ENCODE peak calls at places on chromosomes 7 and 10, in seven cellular contexts. One of them, this sample, is unnamed.
A peak's percentile ranks its signal among the peaks of the same experiment; 100 is the strongest.

GRCh38 chr10:79405995-79406515 is 39.4 kb downstream of the ZCCHC24 start:
- DNase-seq in tibial nerve: no peak
- DNase-seq in GM23248: no peak
- DNase-seq in heart right ventricle: no peak
- DNase-seq in esophagus squamous epithelium: no peak
- DNase-seq in left lung: no peak
- DNase-seq in Peyer's patch: no peak
- DNase-seq in this sample: no peak

GRCh38 chr7:98223351-98223897 is 12.2 kb downstream of the BHLHA15 start:
- DNase-seq in heart right ventricle: no peak
- DNase-seq in left lung: no peak
- DNase-seq in tibial nerve: no peak
- DNase-seq in esophagus squamous epithelium: no peak
- DNase-seq in Peyer's patch: no peak
- DNase-seq in GM23248: no peak
- DNase-seq in this sample: no peak

GRCh38 chr7:20323587-20323986 is 7.1 kb upstream of the ITGB8 start:
- DNase-seq in GM23248: peak; percentile 2
- DNase-seq in left lung: no peak
- DNase-seq in heart right ventricle: no peak
- DNase-seq in Peyer's patch: no peak
- DNase-seq in tibial nerve: no peak
- DNase-seq in esophagus squamous epithelium: no peak
- DNase-seq in this sample: no peak

GRCh38 chr10:127532193-127532592 is 16.9 kb upstream of the NPS start:
- DNase-seq in GM23248: no peak
- DNase-seq in Peyer's patch: no peak
- DNase-seq in esophagus squamous epithelium: no peak
- DNase-seq in left lung: no peak
- DNase-seq in tibial nerve: no peak
- DNase-seq in heart right ventricle: no peak
- DNase-seq in this sample: no peak

GRCh38 chr10:71068811-71069411 is 143.5 kb upstream of the UNC5B start:
- DNase-seq in tibial nerve: no peak
- DNase-seq in Peyer's patch: no peak
- DNase-seq in esophagus squamous epithelium: no peak
- DNase-seq in GM23248: peak; percentile 70
- DNase-seq in left lung: no peak
- DNase-seq in heart right ventricle: peak; percentile 67
- DNase-seq in this sample: no peak

GRCh38 chr10:103445767-103446567 is 6.2 kb downstream of the CALHM2 start:
- DNase-seq in left lung: no peak
- DNase-seq in tibial nerve: peak; percentile 79
- DNase-seq in heart right ventricle: peak; percentile 82
- DNase-seq in GM23248: peak; percentile 87
- DNase-seq in Peyer's patch: no peak
- DNase-seq in esophagus squamous epithelium: no peak
- DNase-seq in this sample: peak; percentile 33

GRCh38 chr10:67036808-67037207 is 111.0 kb downstream of the LRRTM3 start:
- DNase-seq in left lung: no peak
- DNase-seq in GM23248: no peak
- DNase-seq in heart right ventricle: no peak
- DNase-seq in Peyer's patch: no peak
- DNase-seq in tibial nerve: no peak
- DNase-seq in esophagus squamous epithelium: no peak
- DNase-seq in this sample: no peak

GRCh38 chr7:112745635-112746034 is 44.6 kb downstream of the TMEM168 start:
- DNase-seq in esophagus squamous epithelium: no peak
- DNase-seq in left lung: no peak
- DNase-seq in GM23248: no peak
- DNase-seq in heart right ventricle: no peak
- DNase-seq in tibial nerve: no peak
- DNase-seq in Peyer's patch: no peak
- DNase-seq in this sample: no peak

GRCh38 chr7:24820730-24821044 is 63.4 kb upstream of the GSDME start:
- DNase-seq in GM23248: no peak
- DNase-seq in esophagus squamous epithelium: no peak
- DNase-seq in heart right ventricle: no peak
- DNase-seq in tibial nerve: peak; percentile 35
- DNase-seq in left lung: no peak
- DNase-seq in Peyer's patch: no peak
- DNase-seq in this sample: no peak

GRCh38 chr10:132836832-132837540 is 51.0 kb upstream of the NKX6-2 start:
- DNase-seq in GM23248: peak; percentile 68
- DNase-seq in heart right ventricle: no peak
- DNase-seq in left lung: no peak
- DNase-seq in Peyer's patch: peak; percentile 53
- DNase-seq in tibial nerve: no peak
- DNase-seq in esophagus squamous epithelium: no peak
- DNase-seq in this sample: peak; percentile 26

GRCh38 chr7:79880312-79880711 is 254.3 kb upstream of the GNAI1 start:
- DNase-seq in heart right ventricle: no peak
- DNase-seq in Peyer's patch: no peak
- DNase-seq in GM23248: no peak
- DNase-seq in esophagus squamous epithelium: no peak
- DNase-seq in left lung: no peak
- DNase-seq in tibial nerve: no peak
- DNase-seq in this sample: no peak

GRCh38 chr7:45702751-45703150 is 128.6 kb downstream of the ADCY1 start:
- DNase-seq in left lung: no peak
- DNase-seq in tibial nerve: no peak
- DNase-seq in Peyer's patch: no peak
- DNase-seq in GM23248: no peak
- DNase-seq in heart right ventricle: no peak
- DNase-seq in esophagus squamous epithelium: no peak
- DNase-seq in this sample: no peak

GRCh38 chr7:129919492-129919891 is 33.3 kb downstream of the UBE2H start:
- DNase-seq in esophagus squamous epithelium: no peak
- DNase-seq in Peyer's patch: no peak
- DNase-seq in GM23248: no peak
- DNase-seq in heart right ventricle: no peak
- DNase-seq in tibial nerve: no peak
- DNase-seq in left lung: no peak
- DNase-seq in this sample: no peak

GRCh38 chr7:137983308-137984008 is 18.4 kb downstream of the CREB3L2 start:
- DNase-seq in esophagus squamous epithelium: no peak
- DNase-seq in GM23248: no peak
- DNase-seq in tibial nerve: no peak
- DNase-seq in heart right ventricle: peak; percentile 56
- DNase-seq in Peyer's patch: no peak
- DNase-seq in left lung: no peak
- DNase-seq in this sample: peak; percentile 28

GRCh38 chr10:35584946-35585345 is 20.2 kb upstream of the GJD4 start:
- DNase-seq in GM23248: no peak
- DNase-seq in tibial nerve: no peak
- DNase-seq in left lung: no peak
- DNase-seq in esophagus squamous epithelium: no peak
- DNase-seq in heart right ventricle: no peak
- DNase-seq in Peyer's patch: no peak
- DNase-seq in this sample: no peak

GRCh38 chr10:98295907-98296306 is 27.9 kb upstream of the LOXL4 start:
- DNase-seq in esophagus squamous epithelium: no peak
- DNase-seq in heart right ventricle: no peak
- DNase-seq in tibial nerve: no peak
- DNase-seq in left lung: no peak
- DNase-seq in GM23248: peak; percentile 80
- DNase-seq in Peyer's patch: no peak
- DNase-seq in this sample: no peak

GRCh38 chr10:70475661-70476060 is 2.9 kb upstream of the PALD1 start:
- DNase-seq in left lung: no peak
- DNase-seq in esophagus squamous epithelium: no peak
- DNase-seq in Peyer's patch: no peak
- DNase-seq in heart right ventricle: no peak
- DNase-seq in tibial nerve: no peak
- DNase-seq in GM23248: no peak
- DNase-seq in this sample: no peak

GRCh38 chr7:90995996-90996395 is 268.2 kb upstream of the FZD1 start:
- DNase-seq in Peyer's patch: no peak
- DNase-seq in tibial nerve: no peak
- DNase-seq in GM23248: no peak
- DNase-seq in heart right ventricle: no peak
- DNase-seq in esophagus squamous epithelium: no peak
- DNase-seq in left lung: no peak
- DNase-seq in this sample: no peak

GRCh38 chr10:3829193-3830050 is 44.4 kb upstream of the KLF6 start:
- DNase-seq in left lung: no peak
- DNase-seq in tibial nerve: no peak
- DNase-seq in Peyer's patch: no peak
- DNase-seq in esophagus squamous epithelium: no peak
- DNase-seq in GM23248: no peak
- DNase-seq in heart right ventricle: no peak
- DNase-seq in this sample: no peak

GRCh38 chr10:75466016-75466415 is 34.6 kb downstream of the LRMDA start:
- DNase-seq in Peyer's patch: no peak
- DNase-seq in GM23248: no peak
- DNase-seq in left lung: no peak
- DNase-seq in esophagus squamous epithelium: no peak
- DNase-seq in tibial nerve: no peak
- DNase-seq in heart right ventricle: no peak
- DNase-seq in this sample: no peak

GRCh38 chr10:64637939-64638338 is 1116.7 kb downstream of the REEP3 start:
- DNase-seq in heart right ventricle: no peak
- DNase-seq in GM23248: no peak
- DNase-seq in Peyer's patch: no peak
- DNase-seq in esophagus squamous epithelium: no peak
- DNase-seq in left lung: no peak
- DNase-seq in tibial nerve: no peak
- DNase-seq in this sample: no peak

GRCh38 chr10:79380918-79381775 is 33.9 kb downstream of the PPIF start:
- DNase-seq in GM23248: peak; percentile 44
- DNase-seq in tibial nerve: no peak
- DNase-seq in left lung: peak; percentile 33
- DNase-seq in esophagus squamous epithelium: no peak
- DNase-seq in Peyer's patch: no peak
- DNase-seq in heart right ventricle: no peak
- DNase-seq in this sample: no peak

DNA sequence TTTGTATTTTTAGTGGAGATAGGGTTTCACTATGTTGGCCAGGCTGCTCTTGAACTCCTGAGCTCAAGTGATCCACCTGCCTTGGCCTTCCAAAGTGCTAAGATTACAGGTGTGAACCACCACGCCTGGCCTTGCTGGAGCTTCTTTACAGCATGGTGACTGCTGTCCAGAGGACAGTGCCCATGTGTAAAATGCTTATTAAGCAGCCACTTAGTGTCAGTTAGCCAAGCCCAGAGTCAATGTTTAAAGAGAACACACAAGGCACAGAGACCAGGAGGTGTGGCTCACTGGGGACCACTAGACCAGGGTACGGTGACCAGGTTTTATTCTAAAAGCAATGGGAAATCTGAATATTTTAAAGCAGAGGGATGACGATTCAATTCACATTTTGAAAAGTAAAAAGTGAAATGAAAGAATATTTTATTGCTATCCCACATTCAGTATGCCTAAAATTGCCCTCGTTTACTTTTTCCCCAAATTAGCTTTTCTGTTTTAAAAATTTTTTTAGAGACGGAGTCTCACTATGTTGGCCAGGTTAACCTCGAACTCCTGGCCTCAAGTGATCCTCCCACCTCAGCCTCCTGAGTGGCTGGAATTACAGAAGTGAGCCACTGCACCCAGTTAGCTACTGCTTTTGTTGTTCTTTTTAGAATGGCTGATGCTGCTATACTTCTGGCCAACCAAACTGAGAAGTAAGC is 172.8 kb downstream of the NRP1 start:
- DNase-seq in heart right ventricle: no peak
- DNase-seq in esophagus squamous epithelium: no peak
- DNase-seq in Peyer's patch: no peak
- DNase-seq in left lung: no peak
- DNase-seq in GM23248: no peak
- DNase-seq in tibial nerve: no peak
- DNase-seq in this sample: no peak
- H3K27ac ChIP-seq in heart right ventricle: no peak overlapping the region
- H3K27ac ChIP-seq in esophagus squamous epithelium: no peak overlapping the region
- H3K27ac ChIP-seq in Peyer's patch: no peak overlapping the region
- H3K27ac ChIP-seq in left lung: no peak overlapping the region
- H3K27ac ChIP-seq in GM23248: no peak overlapping the region
- H3K27ac ChIP-seq in tibial nerve: no peak overlapping the region
- H3K27ac ChIP-seq in this sample: no peak overlapping the region

DNA sequence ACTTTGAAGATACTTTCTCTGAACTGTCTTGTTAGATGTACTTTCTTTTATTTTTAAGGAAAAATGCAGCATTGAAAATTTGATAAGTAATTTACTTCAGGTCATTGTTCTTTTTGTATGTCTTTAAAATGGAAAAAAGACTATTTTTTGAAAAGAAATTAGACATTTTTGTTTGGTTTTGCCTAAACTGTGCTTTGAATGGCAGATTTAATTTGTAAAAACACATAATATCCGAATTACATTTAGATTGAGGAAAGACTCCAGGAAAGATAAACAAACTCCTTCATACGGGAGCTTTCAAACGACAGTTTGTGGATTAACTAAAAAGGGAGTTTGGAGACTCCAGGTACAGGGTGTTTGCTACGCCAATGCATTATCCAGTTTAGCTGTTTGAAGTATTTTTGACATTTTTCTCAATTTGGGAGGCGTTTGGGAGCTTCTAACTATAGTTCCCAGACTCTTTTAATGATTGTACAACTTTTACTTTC is 36.1 kb downstream of the CPED1 start:
- DNase-seq in left lung: no peak
- DNase-seq in Peyer's patch: no peak
- DNase-seq in GM23248: no peak
- DNase-seq in tibial nerve: no peak
- DNase-seq in esophagus squamous epithelium: no peak
- DNase-seq in heart right ventricle: no peak
- DNase-seq in this sample: no peak
- H3K27ac ChIP-seq in left lung: no peak overlapping the region
- H3K27ac ChIP-seq in Peyer's patch: peak overlapping the region; percentile 30
- H3K27ac ChIP-seq in GM23248: no peak overlapping the region
- H3K27ac ChIP-seq in tibial nerve: peak overlapping the region; percentile 73
- H3K27ac ChIP-seq in esophagus squamous epithelium: no peak overlapping the region
- H3K27ac ChIP-seq in heart right ventricle: peak overlapping the region; percentile 41
- H3K27ac ChIP-seq in this sample: no peak overlapping the region

DNA sequence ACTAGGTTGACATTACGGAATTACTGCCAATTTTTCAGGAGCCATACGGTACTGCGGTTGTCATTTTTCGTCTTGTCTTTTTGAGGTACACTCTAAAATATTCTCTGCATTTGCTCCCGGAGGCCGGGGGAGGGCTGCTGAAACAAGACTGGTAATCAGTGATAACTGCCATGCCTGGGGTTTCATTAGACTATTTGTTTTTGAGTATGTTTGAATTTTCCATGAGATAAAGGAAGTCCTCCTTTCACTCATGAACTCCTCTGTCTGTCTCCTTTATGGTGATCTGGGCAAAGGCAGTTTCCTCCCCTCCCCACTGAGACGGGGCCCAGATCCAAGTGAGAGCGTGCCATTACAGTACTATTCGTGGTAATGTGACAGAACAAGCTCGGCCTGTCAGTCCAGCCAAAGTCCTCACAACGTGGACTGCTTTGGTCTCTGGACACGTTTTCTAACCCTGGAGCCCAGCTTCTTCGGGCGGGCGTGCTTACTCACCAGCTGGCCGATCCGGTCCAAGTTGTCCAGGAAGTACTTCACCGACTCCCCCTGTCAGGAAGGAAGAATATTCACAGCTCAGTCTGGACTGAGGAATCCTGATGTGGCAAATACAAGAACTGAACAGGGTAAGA is 45.1 kb downstream of the AMZ1 start:
- DNase-seq in left lung: no peak
- DNase-seq in heart right ventricle: peak; percentile 72
- DNase-seq in tibial nerve: no peak
- DNase-seq in esophagus squamous epithelium: no peak
- DNase-seq in GM23248: peak; percentile 64
- DNase-seq in Peyer's patch: no peak
- DNase-seq in this sample: no peak
- H3K27ac ChIP-seq in left lung: peak overlapping the region; percentile 42
- H3K27ac ChIP-seq in heart right ventricle: peak overlapping the region; percentile 47
- H3K27ac ChIP-seq in tibial nerve: peak overlapping the region; percentile 37
- H3K27ac ChIP-seq in esophagus squamous epithelium: peak overlapping the region; percentile 47
- H3K27ac ChIP-seq in GM23248: peak overlapping the region; percentile 21
- H3K27ac ChIP-seq in Peyer's patch: peak overlapping the region; percentile 57
- H3K27ac ChIP-seq in this sample: no peak overlapping the region

GRCh38 chr7:2613113-2613925 is 18.5 kb upstream of the TTYH3 start:
- DNase-seq in left lung: no peak
- DNase-seq in tibial nerve: no peak
- DNase-seq in GM23248: no peak
- DNase-seq in esophagus squamous epithelium: no peak
- DNase-seq in Peyer's patch: no peak
- DNase-seq in heart right ventricle: no peak
- DNase-seq in this sample: no peak
- H3K27ac ChIP-seq in left lung: no peak overlapping the region
- H3K27ac ChIP-seq in tibial nerve: peak overlapping the region; percentile 16
- H3K27ac ChIP-seq in GM23248: no peak overlapping the region
- H3K27ac ChIP-seq in esophagus squamous epithelium: no peak overlapping the region
- H3K27ac ChIP-seq in Peyer's patch: no peak overlapping the region
- H3K27ac ChIP-seq in heart right ventricle: peak overlapping the region; percentile 71
- H3K27ac ChIP-seq in this sample: no peak overlapping the region